ENCODE peak calls at places on chromosomes 12 and 14, in four cellular contexts. One of them, this sample, is unnamed.
A peak's percentile ranks its signal among the peaks of the same experiment; 100 is the strongest.

GRCh38 chr14:103121161-103121845 is 2.0 kb upstream of the TNFAIP2 start:
- DNase-seq in tibial artery: peak; percentile 83
- DNase-seq in ovary: no peak
- DNase-seq in body of pancreas: peak; percentile 68
- DNase-seq in this sample: no peak

GRCh38 chr14:95043732-95044462 is 113.4 kb downstream of the DICER1 start:
- DNase-seq in tibial artery: peak; percentile 16
- DNase-seq in ovary: no peak
- DNase-seq in body of pancreas: no peak
- DNase-seq in this sample: no peak

GRCh38 chr14:79420725-79421124 is 790.6 kb downstream of the DIO2 start:
- DNase-seq in tibial artery: no peak
- DNase-seq in ovary: no peak
- DNase-seq in body of pancreas: no peak
- DNase-seq in this sample: no peak

GRCh38 chr14:102930138-102930752 is 7.8 kb downstream of the AMN start:
- DNase-seq in tibial artery: no peak
- DNase-seq in ovary: no peak
- DNase-seq in body of pancreas: no peak
- DNase-seq in this sample: no peak

GRCh38 chr12:49040364-49040855 is 20.2 kb downstream of the KMT2D start:
- DNase-seq in tibial artery: no peak
- DNase-seq in ovary: no peak
- DNase-seq in body of pancreas: no peak
- DNase-seq in this sample: no peak

GRCh38 chr14:58638231-58639205 is 756 bp downstream of the DACT1 start:
- DNase-seq in tibial artery: peak; percentile 68
- DNase-seq in ovary: peak; percentile 30
- DNase-seq in body of pancreas: peak; percentile 6
- DNase-seq in this sample: no peak

GRCh38 chr12:28583771-28584261 is 393.6 kb downstream of the CCDC91 start:
- DNase-seq in tibial artery: no peak
- DNase-seq in ovary: no peak
- DNase-seq in body of pancreas: no peak
- DNase-seq in this sample: peak; percentile 11

GRCh38 chr12:117148642-117149041 is 41.6 kb downstream of the FBXO21 start:
- DNase-seq in tibial artery: no peak
- DNase-seq in ovary: no peak
- DNase-seq in body of pancreas: no peak
- DNase-seq in this sample: no peak

GRCh38 chr12:124938066-124938465 is 23.6 kb upstream of the UBC start:
- DNase-seq in tibial artery: no peak
- DNase-seq in ovary: no peak
- DNase-seq in body of pancreas: no peak
- DNase-seq in this sample: no peak

GRCh38 chr12:50121636-50122035 is 9.6 kb downstream of the COX14 start:
- DNase-seq in tibial artery: no peak
- DNase-seq in ovary: no peak
- DNase-seq in body of pancreas: no peak
- DNase-seq in this sample: no peak

GRCh38 chr14:64213079-64213478 is 81.1 kb downstream of the ESR2 start:
- DNase-seq in tibial artery: no peak
- DNase-seq in ovary: no peak
- DNase-seq in body of pancreas: no peak
- DNase-seq in this sample: peak; percentile 86

GRCh38 chr14:92731622-92732021 is 16.8 kb downstream of the LGMN start:
- DNase-seq in tibial artery: no peak
- DNase-seq in ovary: no peak
- DNase-seq in body of pancreas: no peak
- DNase-seq in this sample: no peak

GRCh38 chr12:25472453-25472852 is 80.6 kb downstream of the LMNTD1 start:
- DNase-seq in tibial artery: no peak
- DNase-seq in ovary: no peak
- DNase-seq in body of pancreas: no peak
- DNase-seq in this sample: no peak

GRCh38 chr14:32546246-32546645 is 217.1 kb downstream of the AKAP6 start:
- DNase-seq in tibial artery: no peak
- DNase-seq in ovary: no peak
- DNase-seq in body of pancreas: no peak
- DNase-seq in this sample: no peak

GRCh38 chr12:61356485-61356884 is 903.7 kb upstream of the USP15 start:
- DNase-seq in tibial artery: no peak
- DNase-seq in ovary: no peak
- DNase-seq in body of pancreas: no peak
- DNase-seq in this sample: no peak

GRCh38 chr12:29256598-29256997 is 107.5 kb downstream of the FAR2 start:
- DNase-seq in tibial artery: no peak
- DNase-seq in ovary: no peak
- DNase-seq in body of pancreas: no peak
- DNase-seq in this sample: no peak

DNA sequence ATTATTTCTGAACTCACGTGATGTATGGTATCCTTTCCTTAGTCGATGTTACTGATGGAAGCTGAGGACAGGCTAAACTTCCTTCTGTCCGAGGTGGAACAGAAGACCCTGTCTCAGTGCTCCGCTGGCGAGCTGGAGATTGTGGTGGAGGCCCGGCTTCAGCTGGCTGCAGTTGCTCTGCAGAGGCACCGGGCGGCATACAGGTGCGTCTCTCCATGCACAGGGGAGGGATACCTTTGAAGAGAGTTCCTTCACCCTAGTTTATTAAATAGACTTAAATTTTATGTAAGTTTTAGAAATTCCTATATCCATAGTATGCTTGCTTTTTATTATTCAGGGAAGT is 186.7 kb upstream of the NEDD1 start:
- DNase-seq in tibial artery: no peak
- DNase-seq in ovary: no peak
- DNase-seq in body of pancreas: peak; percentile 4
- DNase-seq in this sample: no peak
- TF ChIP-seq CTCF in tibial artery: no peak
- TF ChIP-seq CTCF in ovary: no peak
- TF ChIP-seq CTCF in body of pancreas: no peak
- TF ChIP-seq CTCF in this sample: peak; percentile 31

DNA sequence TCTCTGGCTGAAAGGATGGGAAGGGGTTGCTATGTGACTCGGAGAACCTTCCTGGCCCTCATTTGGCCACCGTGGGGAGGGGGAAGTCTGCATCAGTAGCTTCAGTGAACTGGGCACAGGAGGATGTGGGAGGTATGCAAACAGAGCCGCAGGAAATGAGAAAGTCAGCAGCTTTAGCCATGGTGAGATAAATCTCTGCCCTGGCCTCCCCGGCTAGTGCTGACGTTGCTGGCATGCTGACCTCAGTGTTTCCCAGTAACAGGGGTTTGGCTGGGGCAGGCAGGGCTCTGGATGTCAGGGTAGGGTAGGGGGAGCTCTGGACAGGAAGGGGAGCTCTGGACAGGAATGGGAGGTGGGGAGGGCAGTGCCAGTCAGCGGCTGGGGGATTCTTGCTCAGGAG is 2.3 kb upstream of the CEBPE start:
- DNase-seq in tibial artery: peak; percentile 69
- DNase-seq in ovary: peak; percentile 80
- DNase-seq in body of pancreas: peak; percentile 68
- DNase-seq in this sample: peak; percentile 15
- H3K4me3 ChIP-seq in tibial artery: no peak overlapping the region
- H3K4me3 ChIP-seq in ovary: no peak overlapping the region
- H3K4me3 ChIP-seq in body of pancreas: no peak overlapping the region
- H3K4me3 ChIP-seq in this sample: no peak overlapping the region

DNA sequence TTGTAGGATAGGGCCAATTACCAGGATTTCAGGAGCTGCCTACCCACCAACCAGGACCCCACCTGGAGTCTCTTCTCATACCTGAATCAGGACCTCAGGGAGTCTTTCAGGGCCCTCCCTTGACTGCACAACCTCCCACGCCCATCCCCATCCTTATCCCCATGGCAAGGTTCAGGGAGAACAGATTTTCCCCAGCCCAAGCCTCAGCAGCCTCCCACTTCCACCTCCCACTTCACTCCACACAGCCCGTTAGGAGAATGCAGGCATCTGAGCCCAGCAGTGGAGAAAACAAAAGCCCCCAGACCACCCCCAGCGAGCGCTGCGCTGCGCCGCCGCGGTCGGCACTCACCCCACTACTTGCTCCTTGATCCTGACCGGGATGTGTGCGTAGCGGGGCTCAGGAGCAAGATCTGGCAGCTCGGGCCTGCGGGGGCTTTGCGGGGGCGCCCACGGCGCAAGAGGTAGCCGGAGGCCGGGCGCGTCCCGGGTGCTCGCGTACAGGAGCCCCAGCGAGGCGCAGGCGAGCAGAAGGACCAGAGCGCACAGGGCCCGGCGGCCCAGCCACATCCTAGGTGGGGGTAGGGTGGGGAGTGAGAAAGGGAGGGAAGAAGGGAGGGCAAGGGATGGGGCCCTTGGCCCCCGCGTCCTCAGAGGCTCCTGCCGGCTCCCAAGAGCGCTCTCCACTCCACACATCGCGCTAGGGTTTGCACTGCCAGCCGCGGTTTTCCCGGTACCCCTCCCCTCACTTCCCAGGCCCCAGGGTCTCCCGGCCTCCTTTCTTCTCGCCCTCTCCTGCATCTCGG is 1.2 kb downstream of the B4GALNT1 start:
- DNase-seq in tibial artery: peak; percentile 57
- DNase-seq in ovary: no peak
- DNase-seq in body of pancreas: no peak
- DNase-seq in this sample: no peak
- H3K27me3 ChIP-seq in tibial artery: no peaks in the 10 kb centered on the region
- H3K27me3 ChIP-seq in ovary: no peaks in the 10 kb centered on the region
- H3K27me3 ChIP-seq in body of pancreas: peaks cover 25% of the 10 kb centered on the region
- H3K27me3 ChIP-seq in this sample: peaks cover 27% of the 10 kb centered on the region

GRCh38 chr14:75063491-75064204 is at the start of gene ACYP1:
- DNase-seq in tibial artery: peak; percentile 96
- DNase-seq in ovary: peak; percentile 89
- DNase-seq in body of pancreas: peak; percentile 92
- DNase-seq in this sample: peak; percentile 75
- TF ChIP-seq CTCF in tibial artery: no peak
- TF ChIP-seq CTCF in ovary: no peak
- TF ChIP-seq CTCF in body of pancreas: no peak
- TF ChIP-seq CTCF in this sample: no peak

GRCh38 chr12:110282956-110283817 is 2.1 kb downstream of the ATP2A2 start:
- DNase-seq in tibial artery: no peak
- DNase-seq in ovary: no peak
- DNase-seq in body of pancreas: no peak
- DNase-seq in this sample: no peak

GRCh38 chr12:110282343-110282860 is 1.4 kb downstream of the ATP2A2 start:
- DNase-seq in tibial artery: no peak
- DNase-seq in ovary: no peak
- DNase-seq in body of pancreas: no peak
- DNase-seq in this sample: no peak

GRCh38 chr12:110281549-110282342 is 699 bp downstream of the ATP2A2 start:
- DNase-seq in tibial artery: peak; percentile 76
- DNase-seq in ovary: peak; percentile 49
- DNase-seq in body of pancreas: peak; percentile 55
- DNase-seq in this sample: no peak

GRCh38 chr12:110287986-110288385 is 6.9 kb downstream of the ATP2A2 start:
- DNase-seq in tibial artery: no peak
- DNase-seq in ovary: no peak
- DNase-seq in body of pancreas: no peak
- DNase-seq in this sample: no peak

GRCh38 chr12:110284597-110284996 is 3.5 kb downstream of the ATP2A2 start:
- DNase-seq in tibial artery: no peak
- DNase-seq in ovary: no peak
- DNase-seq in body of pancreas: no peak
- DNase-seq in this sample: no peak
- H3K4me3 ChIP-seq in tibial artery: peak overlapping the region; percentile 94
- H3K4me3 ChIP-seq in ovary: no peak overlapping the region
- H3K4me3 ChIP-seq in body of pancreas: no peak overlapping the region
- H3K4me3 ChIP-seq in this sample: peak overlapping the region; percentile 97